ENCODE peak calls at places on chromosomes 16 and 17, in seven cellular contexts. R is gastroesophageal sphincter; A is activated T-cell treated with anti-CD3 and anti-CD28 coated beads, Interleukin-2, amount 50 U/mL, for 72 hours; T is memory B cell; J is activated CD4-positive, CD25-positive, alpha-beta regulatory T cell treated with anti-CD3 and anti-CD28 coated beads, Interleukin-2, amount 50 U/mL, for 24 hours; I is T-cell; C is PC-3. H is an unnamed sample.

GRCh38 chr17:62892870-62893338 is 73.1 kb upstream of the TANC2 start:
- ATAC-seq in R (peak; percentile 71), A (peak; percentile 96), T (no peak), J (peak; percentile 48), I (peak; percentile 68), C (peak; percentile 94), H (peak; percentile 98)

GRCh38 chr16:85879975-85880831 is 18.8 kb upstream of the IRF8 start:
- ATAC-seq in R (no peak), A (peak; percentile 95), T (no peak), J (peak; percentile 79), I (no peak), C (no peak), H (no peak)

GRCh38 chr17:43356999-43357398 is 41.8 kb upstream of the ARL4D start:
- ATAC-seq in R (no peak), A (no peak), T (no peak), J (no peak), I (no peak), C (peak; percentile 81), H (peak; percentile 26)

GRCh38 chr16:30143347-30143702 is 20.3 kb upstream of the MAPK3 start:
- ATAC-seq in R (no peak), A (no peak), T (peak; percentile 10), J (no peak), I (no peak), C (no peak), H (no peak)

GRCh38 chr16:24536671-24537070 is 2.7 kb upstream of the RBBP6 start:
- ATAC-seq in R (no peak), A (no peak), T (no peak), J (no peak), I (no peak), C (no peak), H (no peak)

GRCh38 chr17:50111687-50112655 is 16.8 kb downstream of the PDK2 start:
- ATAC-seq in R (peak; percentile 45), A (no peak), T (no peak), J (no peak), I (no peak), C (no peak), H (no peak)

GRCh38 chr16:72878301-72879269 is 169.3 kb downstream of the ZFHX3 start:
- ATAC-seq in R (peak; percentile 40), A (no peak), T (no peak), J (no peak), I (no peak), C (no peak), H (no peak)

GRCh38 chr17:59638553-59638952 is 18.9 kb downstream of the CLTC start:
- ATAC-seq in R (no peak), A (no peak), T (no peak), J (no peak), I (no peak), C (no peak), H (no peak)

GRCh38 chr16:4601317-4602186 is 13.1 kb downstream of the UBALD1 start:
- ATAC-seq in R (peak; percentile 67), A (no peak), T (no peak), J (no peak), I (no peak), C (no peak), H (no peak)

GRCh38 chr16:56983211-56983751 is 6.1 kb upstream of the NLRC5 start:
- ATAC-seq in R (no peak), A (no peak), T (no peak), J (no peak), I (no peak), C (no peak), H (no peak)

GRCh38 chr17:68255731-68256538 is 8.1 kb downstream of the AMZ2 start:
- ATAC-seq in R (no peak), A (peak; percentile 81), T (no peak), J (peak; percentile 67), I (peak; percentile 5), C (no peak), H (no peak)

GRCh38 chr17:58621174-58621573 is 70.7 kb downstream of the TEX14 start:
- ATAC-seq in R (no peak), A (peak; percentile 46), T (peak; percentile 27), J (no peak), I (no peak), C (no peak), H (no peak)

GRCh38 chr17:56260421-56260820 is 107.1 kb downstream of the ANKFN1 start:
- ATAC-seq in R (no peak), A (no peak), T (no peak), J (no peak), I (no peak), C (no peak), H (no peak)

GRCh38 chr16:57960826-57961472 is 10.0 kb downstream of the CNGB1 start:
- ATAC-seq in R (no peak), A (no peak), T (no peak), J (no peak), I (no peak), C (no peak), H (no peak)

GRCh38 chr16:75589301-75589700 is 23.1 kb downstream of the GABARAPL2 start:
- ATAC-seq in R (peak; percentile 65), A (no peak), T (no peak), J (no peak), I (no peak), C (no peak), H (no peak)

GRCh38 chr16:85398688-85399582 is 214.2 kb upstream of the GSE1 start:
- ATAC-seq in R (no peak), A (no peak), T (no peak), J (no peak), I (no peak), C (no peak), H (no peak)

GRCh38 chr17:78019976-78020716 is 61.6 kb downstream of the TNRC6C start:
- ATAC-seq in R (no peak), A (peak; percentile 72), T (no peak), J (peak; percentile 88), I (no peak), C (no peak), H (no peak)

GRCh38 chr16:11576427-11577289 is 10.1 kb downstream of the LITAF start:
- ATAC-seq in R (no peak), A (no peak), T (peak; percentile 71), J (no peak), I (no peak), C (no peak), H (no peak)

GRCh38 chr17:42690596-42690995 is 8.3 kb downstream of the CNTNAP1 start:
- ATAC-seq in R (no peak), A (no peak), T (no peak), J (no peak), I (no peak), C (no peak), H (no peak)

GRCh38 chr16:80719573-80719972 is 84.8 kb downstream of the CDYL2 start:
- ATAC-seq in R (no peak), A (peak; percentile 53), T (peak; percentile 71), J (peak; percentile 76), I (peak; percentile 75), C (no peak), H (no peak)

GRCh38 chr16:86874141-86874540 is 295.8 kb downstream of the FOXL1 start:
- ATAC-seq in R (no peak), A (no peak), T (no peak), J (no peak), I (no peak), C (peak; percentile 64), H (peak; percentile 76)

GRCh38 chr17:28860363-28860808 is 5.6 kb downstream of the ERAL1 start:
- ATAC-seq in R (no peak), A (no peak), T (no peak), J (no peak), I (no peak), C (no peak), H (no peak)

H was measured in esophagus mucosa.